ENCODE peak calls at places on chromosomes 16 and 17, in six cellular contexts. One of them, this sample, is unnamed.
A peak's percentile ranks its signal among the peaks of the same experiment; 100 is the strongest.

GRCh38 chr17:63911657-63912100 is 621 bp upstream of the CSHL1 start:
- DNase-seq in HCT116: peak; percentile 16
- DNase-seq in HepG2: no peak
- DNase-seq in H1: peak; percentile 87
- DNase-seq in GM12878: no peak
- DNase-seq in K562: peak; percentile 64
- DNase-seq in this sample: no peak

GRCh38 chr17:27247071-27247957 is 46.6 kb upstream of the WSB1 start:
- DNase-seq in HCT116: no peak
- DNase-seq in HepG2: peak; percentile 89
- DNase-seq in H1: no peak
- DNase-seq in GM12878: no peak
- DNase-seq in K562: no peak
- DNase-seq in this sample: no peak

GRCh38 chr17:64950871-64951270 is 31.6 kb upstream of the LRRC37A3 start:
- DNase-seq in HCT116: no peak
- DNase-seq in HepG2: no peak
- DNase-seq in H1: no peak
- DNase-seq in GM12878: no peak
- DNase-seq in K562: no peak
- DNase-seq in this sample: no peak

GRCh38 chr16:30060354-30061194 is 5.0 kb upstream of the ALDOA start:
- DNase-seq in HCT116: no peak
- DNase-seq in HepG2: no peak
- DNase-seq in H1: no peak
- DNase-seq in GM12878: no peak
- DNase-seq in K562: peak; percentile 49
- DNase-seq in this sample: no peak

GRCh38 chr16:49472598-49472997 is 99.0 kb downstream of the C16orf78 start:
- DNase-seq in HCT116: no peak
- DNase-seq in HepG2: no peak
- DNase-seq in H1: peak; percentile 45
- DNase-seq in GM12878: no peak
- DNase-seq in K562: no peak
- DNase-seq in this sample: no peak

GRCh38 chr17:16888413-16889087 is 83.4 kb downstream of the TNFRSF13B start:
- DNase-seq in HCT116: no peak
- DNase-seq in HepG2: no peak
- DNase-seq in H1: no peak
- DNase-seq in GM12878: no peak
- DNase-seq in K562: no peak
- DNase-seq in this sample: no peak

GRCh38 chr17:83149326-83149725 is 69.9 kb downstream of the METRNL start:
- DNase-seq in HCT116: no peak
- DNase-seq in HepG2: no peak
- DNase-seq in H1: no peak
- DNase-seq in GM12878: no peak
- DNase-seq in K562: no peak
- DNase-seq in this sample: no peak

GRCh38 chr17:19306160-19307111 is 56.1 kb downstream of the B9D1 start:
- DNase-seq in HCT116: no peak
- DNase-seq in HepG2: peak; percentile 67
- DNase-seq in H1: no peak
- DNase-seq in GM12878: peak; percentile 94
- DNase-seq in K562: no peak
- DNase-seq in this sample: no peak

GRCh38 chr17:21263351-21263750 is 10.1 kb upstream of the NATD1 start:
- DNase-seq in HCT116: no peak
- DNase-seq in HepG2: no peak
- DNase-seq in H1: no peak
- DNase-seq in GM12878: no peak
- DNase-seq in K562: no peak
- DNase-seq in this sample: no peak

GRCh38 chr17:7623661-7624060 is 4.0 kb downstream of the SAT2 start:
- DNase-seq in HCT116: no peak
- DNase-seq in HepG2: no peak
- DNase-seq in H1: no peak
- DNase-seq in GM12878: no peak
- DNase-seq in K562: no peak
- DNase-seq in this sample: no peak

GRCh38 chr16:75000481-75001081 is 1.8 kb downstream of the ZNRF1 start:
- DNase-seq in HCT116: no peak
- DNase-seq in HepG2: no peak
- DNase-seq in H1: no peak
- DNase-seq in GM12878: no peak
- DNase-seq in K562: no peak
- DNase-seq in this sample: no peak

GRCh38 chr17:68843522-68843921 is 111.7 kb downstream of the ABCA8 start:
- DNase-seq in HCT116: no peak
- DNase-seq in HepG2: no peak
- DNase-seq in H1: no peak
- DNase-seq in GM12878: peak; percentile 21
- DNase-seq in K562: no peak
- DNase-seq in this sample: no peak

GRCh38 chr16:3020604-3021448 is 658 bp downstream of the TNFRSF12A start:
- DNase-seq in HCT116: peak; percentile 66
- DNase-seq in HepG2: peak; percentile 87
- DNase-seq in H1: peak; percentile 94
- DNase-seq in GM12878: no peak
- DNase-seq in K562: peak; percentile 78
- DNase-seq in this sample: no peak

GRCh38 chr17:64130559-64131001 is 636 bp upstream of the ERN1 start:
- DNase-seq in HCT116: no peak
- DNase-seq in HepG2: no peak
- DNase-seq in H1: no peak
- DNase-seq in GM12878: peak; percentile 68
- DNase-seq in K562: no peak
- DNase-seq in this sample: no peak

GRCh38 chr17:19397556-19398041 is 10.6 kb upstream of the MFAP4 start:
- DNase-seq in HCT116: no peak
- DNase-seq in HepG2: peak; percentile 49
- DNase-seq in H1: peak; percentile 72
- DNase-seq in GM12878: no peak
- DNase-seq in K562: no peak
- DNase-seq in this sample: no peak

GRCh38 chr17:1629647-1630310 is 1.1 kb upstream of the SLC43A2 start:
- DNase-seq in HCT116: peak; percentile 29
- DNase-seq in HepG2: no peak
- DNase-seq in H1: peak; percentile 84
- DNase-seq in GM12878: no peak
- DNase-seq in K562: peak; percentile 74
- DNase-seq in this sample: no peak

GRCh38 chr17:75393523-75394331 is 11.8 kb downstream of the GRB2 start:
- DNase-seq in HCT116: peak; percentile 95
- DNase-seq in HepG2: peak; percentile 97
- DNase-seq in H1: peak; percentile 98
- DNase-seq in GM12878: peak; percentile 79
- DNase-seq in K562: peak; percentile 98
- DNase-seq in this sample: peak; percentile 91

GRCh38 chr16:57175896-57176295 is 9.9 kb downstream of the PSME3IP1 start:
- DNase-seq in HCT116: no peak
- DNase-seq in HepG2: no peak
- DNase-seq in H1: no peak
- DNase-seq in GM12878: no peak
- DNase-seq in K562: no peak
- DNase-seq in this sample: no peak
- TF ChIP-seq ZNF274 in HCT116: no peak
- TF ChIP-seq ZNF274 in HepG2: no peak
- TF ChIP-seq ZNF274 in H1: no peak
- TF ChIP-seq ZNF274 in GM12878: no peak
- TF ChIP-seq ZNF274 in K562: no peak
- TF ChIP-seq ZNF274 in this sample: no peak

DNA sequence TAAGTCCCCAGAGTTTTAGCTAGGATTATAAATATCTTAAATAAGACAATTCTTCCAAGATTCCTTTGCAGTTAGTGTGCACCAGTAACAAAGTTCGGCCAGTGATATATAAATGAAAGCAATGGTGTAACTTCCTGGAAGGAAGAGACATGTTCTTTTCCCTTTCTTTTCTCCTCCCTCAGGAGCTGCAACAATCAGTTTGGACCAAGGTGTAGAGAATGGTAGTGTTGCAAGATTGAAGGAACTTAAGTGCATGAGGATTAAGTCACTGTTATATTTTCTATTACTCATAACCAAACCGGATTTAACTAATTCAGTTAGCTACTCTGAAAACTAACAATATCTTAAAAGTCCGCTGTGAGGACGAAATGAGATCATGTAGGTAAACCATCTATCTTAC is 68.9 kb upstream of the KCNJ16 start:
- DNase-seq in HCT116: no peak
- DNase-seq in HepG2: no peak
- DNase-seq in H1: no peak
- DNase-seq in GM12878: no peak
- DNase-seq in K562: no peak
- DNase-seq in this sample: no peak
- TF ChIP-seq ZNF274 in HCT116: no peak
- TF ChIP-seq ZNF274 in HepG2: no peak
- TF ChIP-seq ZNF274 in H1: no peak
- TF ChIP-seq ZNF274 in GM12878: no peak
- TF ChIP-seq ZNF274 in K562: no peak
- TF ChIP-seq ZNF274 in this sample: no peak

DNA sequence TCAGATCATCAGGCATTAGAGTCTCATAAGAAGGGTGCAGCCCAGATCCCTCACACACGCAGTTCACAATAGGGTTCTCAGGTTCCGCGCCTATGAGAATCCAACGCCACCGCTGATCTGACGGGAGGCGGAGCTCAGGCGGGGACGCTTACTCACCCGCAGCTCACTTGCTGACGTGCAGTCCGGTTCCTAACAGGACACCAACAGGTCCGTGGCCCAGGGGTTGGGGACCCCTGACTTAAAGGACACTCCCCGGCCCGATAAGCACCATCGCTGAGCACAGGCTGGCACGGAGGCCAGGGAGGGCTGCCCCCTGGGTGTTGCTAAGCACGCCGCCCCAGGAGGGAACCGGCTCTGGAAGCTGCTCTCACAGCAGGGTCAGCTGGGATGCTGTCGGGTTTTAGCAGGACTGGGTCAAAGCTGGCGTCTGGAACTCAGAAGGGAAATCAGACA is 30.1 kb upstream of the BAHCC1 start:
- DNase-seq in HCT116: peak; percentile 72
- DNase-seq in HepG2: no peak
- DNase-seq in H1: peak; percentile 68
- DNase-seq in GM12878: no peak
- DNase-seq in K562: peak; percentile 80
- DNase-seq in this sample: no peak
- TF ChIP-seq ZNF274 in HCT116: no peak
- TF ChIP-seq ZNF274 in HepG2: no peak
- TF ChIP-seq ZNF274 in H1: no peak
- TF ChIP-seq ZNF274 in GM12878: no peak
- TF ChIP-seq ZNF274 in K562: no peak
- TF ChIP-seq ZNF274 in this sample: no peak

GRCh38 chr16:69833357-69833781 is 71.2 kb downstream of the WWP2 start:
- DNase-seq in HCT116: no peak
- DNase-seq in HepG2: no peak
- DNase-seq in H1: no peak
- DNase-seq in GM12878: no peak
- DNase-seq in K562: no peak
- DNase-seq in this sample: no peak

GRCh38 chr16:69830146-69830533 is 68.0 kb downstream of the WWP2 start:
- DNase-seq in HCT116: no peak
- DNase-seq in HepG2: no peak
- DNase-seq in H1: no peak
- DNase-seq in GM12878: no peak
- DNase-seq in K562: no peak
- DNase-seq in this sample: no peak

GRCh38 chr16:69829338-69829737 is 67.2 kb downstream of the WWP2 start:
- DNase-seq in HCT116: no peak
- DNase-seq in HepG2: no peak
- DNase-seq in H1: no peak
- DNase-seq in GM12878: no peak
- DNase-seq in K562: no peak
- DNase-seq in this sample: no peak

GRCh38 chr16:69831212-69832123 is 69.3 kb downstream of the WWP2 start:
- DNase-seq in HCT116: no peak
- DNase-seq in HepG2: peak; percentile 72
- DNase-seq in H1: no peak
- DNase-seq in GM12878: no peak
- DNase-seq in K562: no peak
- DNase-seq in this sample: no peak

DNA sequence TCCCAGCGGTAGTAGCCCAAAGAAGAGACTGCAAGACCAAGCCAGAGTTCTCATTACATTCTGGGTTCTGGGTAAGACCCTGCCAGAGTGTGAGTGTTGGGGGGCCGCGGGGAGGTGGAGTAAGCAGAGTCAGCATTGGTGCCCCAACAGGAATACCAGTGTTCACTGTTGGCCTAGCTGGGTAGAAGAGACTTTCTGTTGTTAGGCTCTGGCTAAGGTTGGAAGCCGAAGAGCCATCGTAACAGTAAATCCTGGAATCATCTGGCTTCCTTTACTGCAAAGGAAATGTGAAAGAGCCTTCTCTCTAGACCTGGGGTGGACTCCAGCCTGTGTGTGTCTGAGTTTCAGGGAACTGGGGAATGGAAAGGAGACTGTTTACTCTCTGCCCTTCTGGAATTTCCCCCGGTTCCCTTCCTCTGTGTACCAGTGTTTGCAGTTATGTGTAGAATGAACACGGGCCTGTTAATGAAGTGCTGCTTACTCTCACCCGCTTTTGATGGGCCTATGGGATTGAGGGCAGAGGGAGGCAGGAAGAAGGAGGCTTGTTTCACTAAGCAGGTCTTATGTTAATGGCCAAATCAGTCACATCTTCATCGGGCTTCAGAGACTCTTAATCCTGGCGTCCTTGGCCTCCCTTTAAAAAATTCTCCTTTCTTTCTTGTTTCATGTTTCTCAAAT is 68.5 kb downstream of the WWP2 start:
- DNase-seq in HCT116: no peak
- DNase-seq in HepG2: peak; percentile 95
- DNase-seq in H1: no peak
- DNase-seq in GM12878: no peak
- DNase-seq in K562: no peak
- DNase-seq in this sample: no peak
- TF ChIP-seq ZNF274 in HCT116: no peak
- TF ChIP-seq ZNF274 in HepG2: no peak
- TF ChIP-seq ZNF274 in H1: no peak
- TF ChIP-seq ZNF274 in GM12878: no peak
- TF ChIP-seq ZNF274 in K562: no peak
- TF ChIP-seq ZNF274 in this sample: no peak

GRCh38 chr17:80544655-80545498 is at the start of gene RPTOR:
- DNase-seq in HCT116: peak; percentile 84
- DNase-seq in HepG2: peak; percentile 86
- DNase-seq in H1: peak; percentile 95
- DNase-seq in GM12878: peak; percentile 75
- DNase-seq in K562: peak; percentile 95
- DNase-seq in this sample: peak; percentile 80

GRCh38 chr17:80538484-80538883 is 6.2 kb upstream of the RPTOR start:
- DNase-seq in HCT116: no peak
- DNase-seq in HepG2: no peak
- DNase-seq in H1: no peak
- DNase-seq in GM12878: no peak
- DNase-seq in K562: no peak
- DNase-seq in this sample: no peak

DNA sequence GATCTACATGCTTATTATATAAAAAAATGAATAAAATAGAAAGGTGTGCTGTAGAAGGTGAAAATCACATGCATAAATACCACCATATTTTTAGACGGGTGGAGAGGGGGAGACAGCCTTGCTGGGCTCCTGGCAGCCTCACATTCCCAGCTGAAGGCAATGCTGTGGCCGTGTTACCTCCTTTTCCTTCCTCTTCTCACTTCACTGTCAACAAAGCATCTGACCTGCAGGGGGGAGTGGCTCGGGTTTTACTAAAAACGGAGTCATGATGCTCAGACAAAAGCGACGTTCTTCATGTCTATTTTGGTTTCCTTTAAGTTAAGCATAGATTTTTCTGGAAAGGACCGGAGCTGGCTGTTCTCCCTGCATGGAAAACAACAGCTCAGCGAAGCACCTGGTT is 5.6 kb upstream of the RPTOR start:
- DNase-seq in HCT116: no peak
- DNase-seq in HepG2: no peak
- DNase-seq in H1: no peak
- DNase-seq in GM12878: no peak
- DNase-seq in K562: peak; percentile 23
- DNase-seq in this sample: no peak
- TF ChIP-seq ZNF274 in HCT116: no peak
- TF ChIP-seq ZNF274 in HepG2: no peak
- TF ChIP-seq ZNF274 in H1: no peak
- TF ChIP-seq ZNF274 in GM12878: no peak
- TF ChIP-seq ZNF274 in K562: no peak
- TF ChIP-seq ZNF274 in this sample: no peak

This sample was measured in NT2/D1.